ENCODE peak calls at places on chromosomes 5 and 9, in nine cellular contexts. One of them, this sample, is unnamed.

GRCh38 chr5:9617191-9617590 is 13.0 kb downstream of the TAS2R1 start:
- DNase-seq in body of pancreas: no peak
- DNase-seq in transverse colon: no peak
- DNase-seq in kidney epithelial cell: no peak
- DNase-seq in esophagus squamous epithelium: no peak
- DNase-seq in GM23338: no peak
- DNase-seq in lung: no peak
- DNase-seq in PC-9: no peak
- DNase-seq in BE2C: no peak
- DNase-seq in this sample: peak; percentile 7

GRCh38 chr5:140633081-140633471 is at the start of gene CD14:
- DNase-seq in GM23338: peak; percentile 6
- DNase-seq in kidney epithelial cell: no peak
- DNase-seq in BE2C: peak; percentile 77
- DNase-seq in body of pancreas: peak; percentile 52
- DNase-seq in esophagus squamous epithelium: no peak
- DNase-seq in transverse colon: peak; percentile 71
- DNase-seq in lung: peak; percentile 47
- DNase-seq in PC-9: peak; percentile 69
- DNase-seq in this sample: peak; percentile 65

GRCh38 chr5:10453564-10453963 is 11.9 kb downstream of the ROPN1L start:
- DNase-seq in GM23338: no peak
- DNase-seq in transverse colon: no peak
- DNase-seq in PC-9: peak; percentile 94
- DNase-seq in kidney epithelial cell: peak; percentile 35
- DNase-seq in body of pancreas: no peak
- DNase-seq in lung: no peak
- DNase-seq in BE2C: no peak
- DNase-seq in esophagus squamous epithelium: no peak
- DNase-seq in this sample: no peak

GRCh38 chr5:435156-435790 is 7.7 kb upstream of the EXOC3 start:
- DNase-seq in transverse colon: peak; percentile 4
- DNase-seq in kidney epithelial cell: no peak
- DNase-seq in body of pancreas: no peak
- DNase-seq in BE2C: no peak
- DNase-seq in GM23338: no peak
- DNase-seq in lung: no peak
- DNase-seq in esophagus squamous epithelium: no peak
- DNase-seq in PC-9: no peak
- DNase-seq in this sample: no peak

GRCh38 chr5:143016777-143017374 is 246.7 kb downstream of the ARHGAP26 start:
- DNase-seq in BE2C: peak; percentile 42
- DNase-seq in esophagus squamous epithelium: no peak
- DNase-seq in GM23338: peak; percentile 72
- DNase-seq in lung: no peak
- DNase-seq in body of pancreas: peak; percentile 21
- DNase-seq in PC-9: no peak
- DNase-seq in kidney epithelial cell: no peak
- DNase-seq in transverse colon: peak; percentile 50
- DNase-seq in this sample: peak; percentile 13

GRCh38 chr9:86639899-86640379 is 285.7 kb upstream of the TUT7 start:
- DNase-seq in PC-9: peak; percentile 75
- DNase-seq in transverse colon: peak; percentile 10
- DNase-seq in GM23338: peak; percentile 29
- DNase-seq in esophagus squamous epithelium: no peak
- DNase-seq in kidney epithelial cell: no peak
- DNase-seq in BE2C: no peak
- DNase-seq in lung: no peak
- DNase-seq in body of pancreas: peak; percentile 32
- DNase-seq in this sample: peak; percentile 37

GRCh38 chr9:107600060-107600573 is 110.5 kb upstream of the KLF4 start:
- DNase-seq in kidney epithelial cell: no peak
- DNase-seq in BE2C: no peak
- DNase-seq in body of pancreas: no peak
- DNase-seq in lung: no peak
- DNase-seq in transverse colon: no peak
- DNase-seq in esophagus squamous epithelium: no peak
- DNase-seq in PC-9: no peak
- DNase-seq in GM23338: no peak
- DNase-seq in this sample: no peak

GRCh38 chr5:158451203-158451982 is 592.4 kb upstream of the CLINT1 start:
- DNase-seq in GM23338: no peak
- DNase-seq in kidney epithelial cell: peak; percentile 58
- DNase-seq in lung: no peak
- DNase-seq in transverse colon: peak; percentile 13
- DNase-seq in body of pancreas: peak; percentile 56
- DNase-seq in esophagus squamous epithelium: no peak
- DNase-seq in PC-9: no peak
- DNase-seq in BE2C: peak; percentile 82
- DNase-seq in this sample: no peak

GRCh38 chr5:52827815-52828214 is 40.1 kb downstream of the ITGA1 start:
- DNase-seq in body of pancreas: no peak
- DNase-seq in transverse colon: no peak
- DNase-seq in kidney epithelial cell: no peak
- DNase-seq in PC-9: no peak
- DNase-seq in lung: no peak
- DNase-seq in esophagus squamous epithelium: no peak
- DNase-seq in GM23338: no peak
- DNase-seq in BE2C: no peak
- DNase-seq in this sample: no peak

GRCh38 chr5:156191547-156191946 is 135.4 kb upstream of the SGCD start:
- DNase-seq in BE2C: no peak
- DNase-seq in body of pancreas: no peak
- DNase-seq in PC-9: no peak
- DNase-seq in kidney epithelial cell: no peak
- DNase-seq in esophagus squamous epithelium: no peak
- DNase-seq in transverse colon: no peak
- DNase-seq in GM23338: peak; percentile 24
- DNase-seq in lung: no peak
- DNase-seq in this sample: no peak

GRCh38 chr5:90886381-90886780 is 327.8 kb downstream of the ADGRV1 start:
- DNase-seq in PC-9: no peak
- DNase-seq in BE2C: no peak
- DNase-seq in kidney epithelial cell: no peak
- DNase-seq in lung: no peak
- DNase-seq in GM23338: no peak
- DNase-seq in body of pancreas: no peak
- DNase-seq in esophagus squamous epithelium: no peak
- DNase-seq in transverse colon: no peak
- DNase-seq in this sample: no peak

GRCh38 chr5:109410389-109411174 is 808 bp upstream of the PJA2 start:
- DNase-seq in BE2C: peak; percentile 50
- DNase-seq in esophagus squamous epithelium: peak; percentile 32
- DNase-seq in PC-9: peak; percentile 76
- DNase-seq in transverse colon: peak; percentile 87
- DNase-seq in lung: peak; percentile 80
- DNase-seq in GM23338: peak; percentile 82
- DNase-seq in kidney epithelial cell: no peak
- DNase-seq in body of pancreas: peak; percentile 82
- DNase-seq in this sample: peak; percentile 85

GRCh38 chr5:170603578-170604565 is 100.1 kb downstream of the KCNIP1 start:
- DNase-seq in GM23338: peak; percentile 94
- DNase-seq in transverse colon: peak; percentile 30
- DNase-seq in esophagus squamous epithelium: no peak
- DNase-seq in kidney epithelial cell: no peak
- DNase-seq in PC-9: no peak
- DNase-seq in lung: no peak
- DNase-seq in body of pancreas: peak; percentile 34
- DNase-seq in BE2C: peak; percentile 80
- DNase-seq in this sample: peak; percentile 63

GRCh38 chr5:32332361-32332760 is 19.6 kb upstream of the MTMR12 start:
- DNase-seq in lung: no peak
- DNase-seq in esophagus squamous epithelium: no peak
- DNase-seq in body of pancreas: no peak
- DNase-seq in kidney epithelial cell: no peak
- DNase-seq in transverse colon: no peak
- DNase-seq in GM23338: no peak
- DNase-seq in PC-9: no peak
- DNase-seq in BE2C: no peak
- DNase-seq in this sample: no peak
- H3K36me3 ChIP-seq in lung: no peaks in the 10 kb centered on the region
- H3K36me3 ChIP-seq in esophagus squamous epithelium: no peaks in the 10 kb centered on the region
- H3K36me3 ChIP-seq in body of pancreas: no peaks in the 10 kb centered on the region
- H3K36me3 ChIP-seq in kidney epithelial cell: no peaks in the 10 kb centered on the region
- H3K36me3 ChIP-seq in transverse colon: no peaks in the 10 kb centered on the region
- H3K36me3 ChIP-seq in GM23338: no peaks in the 10 kb centered on the region
- H3K36me3 ChIP-seq in PC-9: no peaks in the 10 kb centered on the region
- H3K36me3 ChIP-seq in BE2C: no peaks in the 10 kb centered on the region
- H3K36me3 ChIP-seq in this sample: no peaks in the 10 kb centered on the region

GRCh38 chr5:28344803-28345433 is 1306.5 kb upstream of the CDH9 start:
- DNase-seq in esophagus squamous epithelium: no peak
- DNase-seq in BE2C: peak; percentile 15
- DNase-seq in body of pancreas: no peak
- DNase-seq in PC-9: no peak
- DNase-seq in GM23338: peak; percentile 90
- DNase-seq in lung: no peak
- DNase-seq in kidney epithelial cell: peak; percentile 7
- DNase-seq in transverse colon: no peak
- DNase-seq in this sample: no peak
- TF ChIP-seq CTCF in esophagus squamous epithelium: no peak
- TF ChIP-seq CTCF in BE2C: peak; percentile 80
- TF ChIP-seq CTCF in body of pancreas: peak; percentile 27
- TF ChIP-seq CTCF in PC-9: peak; percentile 84
- TF ChIP-seq CTCF in GM23338: peak; percentile 80
- TF ChIP-seq CTCF in lung: no peak
- TF ChIP-seq CTCF in kidney epithelial cell: peak; percentile 50
- TF ChIP-seq CTCF in transverse colon: peak; percentile 19
- TF ChIP-seq CTCF in this sample: peak; percentile 59

GRCh38 chr5:178209334-178210072 is 5.2 kb downstream of the HNRNPAB start:
- DNase-seq in transverse colon: no peak
- DNase-seq in lung: no peak
- DNase-seq in GM23338: no peak
- DNase-seq in esophagus squamous epithelium: no peak
- DNase-seq in body of pancreas: no peak
- DNase-seq in BE2C: no peak
- DNase-seq in kidney epithelial cell: no peak
- DNase-seq in PC-9: no peak
- DNase-seq in this sample: no peak

GRCh38 chr5:178213003-178213449 is 8.7 kb downstream of the HNRNPAB start:
- DNase-seq in transverse colon: no peak
- DNase-seq in PC-9: peak; percentile 32
- DNase-seq in kidney epithelial cell: no peak
- DNase-seq in GM23338: no peak
- DNase-seq in lung: no peak
- DNase-seq in esophagus squamous epithelium: no peak
- DNase-seq in body of pancreas: no peak
- DNase-seq in BE2C: no peak
- DNase-seq in this sample: no peak

GRCh38 chr5:178212241-178213002 is 8.1 kb downstream of the HNRNPAB start:
- DNase-seq in transverse colon: no peak
- DNase-seq in esophagus squamous epithelium: no peak
- DNase-seq in BE2C: no peak
- DNase-seq in body of pancreas: no peak
- DNase-seq in GM23338: no peak
- DNase-seq in PC-9: peak; percentile 32
- DNase-seq in lung: no peak
- DNase-seq in kidney epithelial cell: no peak
- DNase-seq in this sample: no peak

GRCh38 chr5:178210073-178210526 is 5.8 kb downstream of the HNRNPAB start:
- DNase-seq in esophagus squamous epithelium: no peak
- DNase-seq in GM23338: peak; percentile 38
- DNase-seq in lung: no peak
- DNase-seq in body of pancreas: no peak
- DNase-seq in kidney epithelial cell: no peak
- DNase-seq in PC-9: no peak
- DNase-seq in transverse colon: no peak
- DNase-seq in BE2C: no peak
- DNase-seq in this sample: no peak

DNA sequence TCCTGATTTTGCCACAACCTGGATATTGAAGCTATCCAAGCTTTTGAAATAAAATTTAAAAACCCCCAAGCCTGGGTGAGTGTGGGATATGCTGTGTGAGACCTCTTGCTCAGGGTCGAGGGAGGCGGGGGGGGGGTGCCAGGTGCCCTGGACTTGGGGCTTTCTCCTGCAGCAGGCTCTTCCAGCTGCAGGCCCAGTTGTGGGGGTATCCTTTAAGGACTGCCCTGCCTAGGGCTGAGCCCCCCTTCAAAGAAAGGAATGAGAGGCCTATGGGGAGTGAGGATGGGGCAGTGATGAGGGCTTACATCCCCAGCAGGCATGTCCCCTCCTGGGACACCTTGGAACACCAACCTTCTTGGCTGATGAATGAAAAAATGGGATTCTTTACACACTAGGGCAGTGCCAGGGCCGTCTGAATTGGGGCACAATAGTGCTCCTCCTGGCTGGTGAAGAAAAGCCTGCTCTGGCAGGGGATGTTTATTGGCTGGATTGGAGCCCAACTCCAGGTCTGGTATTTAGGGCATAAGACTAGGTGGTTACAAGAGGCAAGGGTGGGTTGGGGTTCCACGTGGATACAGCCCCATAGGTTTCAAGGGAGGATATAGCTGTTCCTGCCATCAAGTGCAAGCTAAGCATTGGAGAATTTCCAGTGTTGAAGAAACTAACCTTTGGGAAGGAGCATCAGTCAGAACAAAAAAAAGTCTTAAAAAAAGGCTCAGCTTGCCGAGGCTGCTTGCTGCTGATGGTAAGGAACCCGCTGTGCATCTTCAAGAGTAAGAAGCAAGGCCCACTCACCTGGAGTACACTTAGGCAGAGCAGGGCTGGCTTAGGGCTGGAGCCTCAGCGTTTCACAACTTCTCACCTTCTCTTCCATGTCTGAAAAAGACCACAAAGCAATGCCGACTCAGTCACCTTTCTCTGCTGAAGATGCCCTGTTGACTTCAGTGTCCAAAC is 7.0 kb downstream of the HNRNPAB start:
- DNase-seq in lung: no peak
- DNase-seq in body of pancreas: no peak
- DNase-seq in GM23338: no peak
- DNase-seq in PC-9: peak; percentile 25
- DNase-seq in BE2C: no peak
- DNase-seq in kidney epithelial cell: no peak
- DNase-seq in transverse colon: no peak
- DNase-seq in esophagus squamous epithelium: no peak
- DNase-seq in this sample: no peak
- H3K36me3 ChIP-seq in lung: peaks cover 85% of the 10 kb centered on the region
- H3K36me3 ChIP-seq in body of pancreas: peaks cover 47% of the 10 kb centered on the region
- H3K36me3 ChIP-seq in GM23338: peaks cover 59% of the 10 kb centered on the region
- H3K36me3 ChIP-seq in PC-9: peaks cover 45% of the 10 kb centered on the region
- H3K36me3 ChIP-seq in BE2C: peaks cover 100% of the 10 kb centered on the region
- H3K36me3 ChIP-seq in kidney epithelial cell: peaks cover 21% of the 10 kb centered on the region
- H3K36me3 ChIP-seq in transverse colon: peaks cover 6% of the 10 kb centered on the region
- H3K36me3 ChIP-seq in esophagus squamous epithelium: peaks cover 100% of the 10 kb centered on the region
- H3K36me3 ChIP-seq in this sample: peaks cover 21% of the 10 kb centered on the region

DNA sequence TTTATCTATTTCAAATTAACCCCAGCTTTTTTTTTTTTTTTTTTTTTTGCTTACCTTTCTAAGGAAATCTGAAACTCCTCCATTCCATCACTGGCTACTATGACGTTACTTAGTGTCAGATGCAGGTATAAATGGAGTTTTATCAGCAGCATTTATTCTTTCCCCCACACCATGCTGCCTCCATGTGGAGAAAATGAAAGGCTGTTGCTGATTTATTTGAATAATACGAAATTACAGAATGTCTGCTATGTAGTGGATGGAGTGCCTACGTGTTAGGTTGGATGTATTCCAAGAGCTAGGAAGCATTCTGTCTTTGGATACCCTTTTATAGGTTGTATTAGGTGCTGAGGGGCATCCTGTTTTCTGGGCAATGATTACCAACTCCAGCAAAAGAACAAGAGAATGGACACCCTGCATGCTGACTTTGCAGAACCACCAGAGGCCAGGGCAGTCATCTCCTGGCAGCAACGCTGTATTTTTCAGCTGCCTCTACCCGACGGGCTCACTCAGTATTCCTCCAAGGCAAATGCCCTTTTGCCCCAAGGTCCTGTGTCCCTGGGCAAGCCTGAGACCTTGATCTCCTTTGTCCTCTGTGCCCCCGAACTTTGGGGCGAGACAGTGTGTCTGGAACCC is 199.5 kb downstream of the ALDH1A1 start:
- DNase-seq in PC-9: no peak
- DNase-seq in esophagus squamous epithelium: no peak
- DNase-seq in transverse colon: no peak
- DNase-seq in body of pancreas: no peak
- DNase-seq in BE2C: no peak
- DNase-seq in lung: no peak
- DNase-seq in GM23338: no peak
- DNase-seq in kidney epithelial cell: no peak
- DNase-seq in this sample: no peak
- TF ChIP-seq CTCF in PC-9: peak; percentile 49
- TF ChIP-seq CTCF in esophagus squamous epithelium: peak; percentile 5
- TF ChIP-seq CTCF in transverse colon: peak; percentile 21
- TF ChIP-seq CTCF in body of pancreas: no peak
- TF ChIP-seq CTCF in BE2C: no peak
- TF ChIP-seq CTCF in lung: no peak
- TF ChIP-seq CTCF in GM23338: peak; percentile 51
- TF ChIP-seq CTCF in kidney epithelial cell: peak; percentile 43
- TF ChIP-seq CTCF in this sample: no peak